ENCODE peak calls at places on chromosomes 13 and 19, in six cellular contexts. G, W, J, D, Z and L are unnamed samples.

GRCh38 chr19:28556371-28556770 is 656.6 kb downstream of the UQCRFS1 start:
- DNase-seq in W (no peak), J (no peak), G (no peak), D (no peak), Z (no peak), L (no peak)

GRCh38 chr19:33390120-33390907 is 16.8 kb downstream of the CEBPG start:
- DNase-seq in W (no peak), D (no peak), Z (peak), J (peak), G (peak), L (no peak)

GRCh38 chr13:50735071-50735470 is 108.4 kb downstream of the DLEU7 start:
- DNase-seq in G (no peak), D (no peak), W (no peak), Z (no peak), J (no peak), L (no peak)

GRCh38 chr13:62629618-62630017 is 1214.0 kb upstream of the PCDH20 start:
- DNase-seq in G (no peak), W (no peak), Z (no peak), J (no peak), D (no peak), L (no peak)

GRCh38 chr13:112445411-112446271 is 69.5 kb downstream of the SPACA7 start:
- DNase-seq in Z (no peak), W (no peak), G (no peak), D (no peak), J (no peak), L (no peak)

GRCh38 chr19:31253816-31254551 is 95.3 kb downstream of the TSHZ3 start:
- DNase-seq in G (no peak), D (no peak), J (no peak), W (no peak), Z (no peak), L (no peak)

GRCh38 chr13:46571189-46571901 is 18.4 kb downstream of the LRCH1 start:
- DNase-seq in D (no peak), W (no peak), G (no peak), Z (no peak), J (no peak), L (no peak)

GRCh38 chr13:99347911-99348451 is 40.8 kb upstream of the GPR183 start:
- DNase-seq in W (no peak), G (no peak), J (no peak), Z (no peak), D (no peak), L (no peak)

GRCh38 chr19:6220385-6221191 is 59.2 kb downstream of the MLLT1 start:
- DNase-seq in D (no peak), Z (no peak), J (peak), W (no peak), G (peak), L (no peak)

GRCh38 chr19:33302974-33303790 is 848 bp upstream of the CEBPA start:
- DNase-seq in J (peak), W (no peak), Z (no peak), D (no peak), G (peak), L (no peak)

GRCh38 chr13:90171649-90172048 is 1175.8 kb upstream of the MIR17HG start:
- DNase-seq in J (no peak), D (no peak), W (no peak), G (no peak), Z (no peak), L (no peak)

GRCh38 chr13:76937416-76937815 is 10.9 kb upstream of the ACOD1 start:
- DNase-seq in D (no peak), W (no peak), Z (no peak), G (no peak), J (no peak), L (no peak)

GRCh38 chr13:23966221-23966690 is 69.0 kb upstream of the C1QTNF9B start:
- DNase-seq in W (no peak), D (no peak), G (no peak), Z (no peak), J (no peak), L (no peak)
- H3K27ac ChIP-seq in W (no peak), D (no peak), G (peak), Z (no peak), J (peak), L (peak)

GRCh38 chr19:37466277-37466797 is 907 bp downstream of the ZNF569 start:
- DNase-seq in G (no peak), D (no peak), J (no peak), W (no peak), Z (no peak), L (no peak)

GRCh38 chr19:37466798-37467607 is at the start of gene ZNF569:
- DNase-seq in G (peak), W (peak), D (peak), J (peak), Z (peak), L (peak)

GRCh38 chr19:37470216-37470615 is 1.1 kb downstream of the ZNF570 start:
- DNase-seq in D (no peak), J (no peak), G (no peak), W (no peak), Z (no peak), L (no peak)

GRCh38 chr19:37468961-37469777 is at the start of gene ZNF570:
- DNase-seq in Z (peak), D (peak), J (peak), W (peak), G (peak), L (peak)

DNA sequence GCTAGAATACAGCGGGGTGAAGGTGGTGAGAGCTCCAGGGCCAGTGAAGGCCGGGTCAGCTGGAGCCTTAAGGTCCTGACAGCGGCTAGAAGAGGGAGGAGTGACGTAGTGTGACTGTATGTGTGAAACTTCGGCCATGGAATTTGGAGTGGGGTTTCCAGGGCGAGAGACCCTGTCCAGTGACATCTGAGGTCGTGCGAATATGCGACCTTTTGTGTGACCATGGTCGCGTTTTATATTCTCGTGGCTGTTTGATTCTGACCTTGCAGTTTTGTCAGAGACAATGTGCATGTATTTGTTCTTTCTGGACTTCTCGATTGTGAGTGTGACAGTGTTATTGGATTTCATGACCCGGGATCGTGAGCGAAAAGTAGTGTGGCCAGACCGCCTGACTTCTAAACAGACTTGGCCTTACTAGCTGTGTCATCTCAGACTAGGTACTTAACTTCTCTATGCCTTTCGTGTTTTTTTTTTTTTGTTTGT is 405 bp upstream of the ZNF569 start:
- DNase-seq in G (no peak), D (no peak), W (no peak), Z (peak), J (no peak), L (no peak)
- H3K27ac ChIP-seq in G (peak), D (peak), W (peak), Z (peak), J (peak), L (peak)

DNA sequence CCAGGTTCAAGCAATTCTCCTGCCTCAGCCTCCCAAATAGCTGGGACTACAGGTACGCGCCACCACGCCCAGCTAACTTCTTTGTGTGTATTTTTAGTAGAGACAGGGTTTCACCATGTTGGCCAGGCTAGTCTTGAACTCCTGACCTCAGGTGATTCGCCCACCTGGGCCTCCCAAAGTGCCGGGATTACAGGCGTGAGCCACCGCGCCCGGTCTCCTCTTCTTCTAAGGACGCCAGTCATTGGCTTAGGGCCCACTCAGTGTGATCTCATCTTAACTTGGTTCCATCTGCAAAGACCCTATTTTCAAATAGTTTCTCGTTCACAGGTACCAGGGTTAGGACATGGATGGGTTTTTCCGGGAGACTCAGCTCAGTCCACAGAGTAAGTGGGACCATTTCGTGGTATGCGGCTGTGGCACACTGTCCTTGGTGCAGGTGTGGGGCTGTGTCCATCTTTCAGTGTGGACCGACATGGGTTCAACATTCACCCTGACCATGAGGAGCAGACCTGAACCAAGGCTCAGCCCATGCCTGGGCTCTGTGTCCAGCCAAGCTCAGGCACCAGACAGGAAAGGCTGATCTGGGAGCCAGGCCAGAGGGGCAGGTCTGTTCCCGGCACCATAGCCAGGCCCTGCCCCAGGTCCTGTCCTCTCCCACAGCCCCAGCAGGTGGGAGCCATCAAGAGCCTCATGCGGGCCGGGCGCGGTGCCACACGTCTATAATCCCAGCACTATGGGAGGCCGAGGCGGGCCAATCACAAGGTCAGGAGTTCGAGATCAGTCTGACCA is 2.8 kb upstream of the MKNK2 start:
- DNase-seq in D (no peak), Z (peak), J (peak), G (peak), W (no peak), L (peak)
- H3K27ac ChIP-seq in D (no peak), Z (peak), J (peak), G (peak), W (no peak), L (no peak)

DNA sequence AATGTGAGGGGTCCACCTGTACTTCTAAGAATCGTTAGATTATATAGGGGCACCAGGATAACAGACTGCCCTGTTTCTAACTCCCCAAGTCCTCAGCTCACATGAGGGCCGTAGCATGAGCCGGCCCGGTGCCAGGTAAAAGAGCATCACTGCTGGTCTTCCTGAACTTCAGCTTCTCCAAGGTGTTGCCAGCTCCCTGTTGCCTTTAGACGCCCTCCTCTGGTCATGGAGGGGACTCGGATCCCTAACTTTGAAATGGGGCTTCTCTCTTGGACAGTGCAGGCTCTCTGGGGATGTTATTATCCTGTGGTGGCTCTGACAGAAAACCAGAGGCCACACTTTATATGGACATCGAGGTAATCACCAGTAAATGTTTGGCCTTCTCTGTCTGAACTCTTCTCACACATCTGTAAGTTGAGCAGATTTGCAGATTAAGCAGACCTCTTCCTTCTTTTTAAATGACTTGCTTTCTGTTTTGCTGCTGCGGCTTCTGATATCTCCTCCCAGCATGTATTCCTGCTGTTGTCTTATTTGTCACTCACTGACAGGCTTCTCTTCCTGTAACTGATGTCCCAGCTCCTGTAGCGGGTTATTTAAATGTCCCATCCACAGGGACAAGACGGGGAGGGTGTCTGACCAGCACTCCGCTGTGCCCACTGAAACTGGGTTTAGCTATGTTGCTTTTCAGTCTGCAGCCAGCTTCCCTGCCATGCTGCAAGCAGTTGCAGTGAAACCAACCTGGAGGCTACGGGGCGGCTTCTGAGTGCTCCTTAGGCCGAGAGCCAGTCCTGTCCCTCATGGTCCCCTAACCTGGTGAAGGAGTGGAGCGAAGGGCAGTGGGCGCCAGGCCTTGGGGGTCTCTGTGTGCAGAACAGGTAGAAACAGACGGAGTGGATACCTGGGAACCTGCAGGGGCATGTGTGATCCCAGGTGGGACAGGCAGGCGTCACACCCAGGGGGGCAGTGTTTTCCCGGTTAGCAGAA is 39.2 kb downstream of the TSSK6 start:
- DNase-seq in G (no peak), W (no peak), D (no peak), Z (no peak), J (no peak), L (no peak)
- H3K27ac ChIP-seq in G (no peak), W (no peak), D (no peak), Z (no peak), J (no peak), L (no peak)

GRCh38 chr13:45331981-45332830 is 8.8 kb downstream of the TPT1 start:
- DNase-seq in G (no peak), W (no peak), J (no peak), D (no peak), Z (no peak), L (no peak)
- H3K27ac ChIP-seq in G (no peak), W (no peak), J (peak), D (no peak), Z (no peak), L (no peak)

DNA sequence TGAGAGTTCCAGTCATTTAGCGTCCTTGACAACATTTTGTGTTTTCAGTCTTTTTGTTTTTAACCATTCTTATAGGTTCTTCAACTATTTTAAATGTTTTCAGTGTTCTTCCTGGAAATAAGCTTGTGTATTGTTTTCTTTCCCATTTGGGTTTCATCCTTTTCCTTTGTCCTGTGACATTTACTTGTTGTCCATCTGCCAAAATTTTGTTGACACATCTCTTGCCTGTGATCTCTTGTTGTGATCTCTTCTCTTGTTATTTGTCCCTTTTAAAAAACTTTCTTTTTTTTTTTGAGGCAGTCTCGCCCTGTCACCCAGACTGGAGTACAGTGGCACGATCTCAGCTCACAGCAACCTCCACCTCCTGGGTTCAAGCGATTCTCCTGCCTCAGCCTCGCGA is 96.5 kb downstream of the PDS5B start:
- DNase-seq in Z (no peak), D (no peak), G (no peak), J (no peak), W (no peak), L (no peak)
- H3K27ac ChIP-seq in Z (no peak), D (no peak), G (no peak), J (no peak), W (no peak), L (no peak)

GRCh38 chr19:43779820-43780219 is 953 bp downstream of the KCNN4 start:
- DNase-seq in J (no peak), D (no peak), G (no peak), Z (no peak), W (no peak), L (no peak)
- H3K27ac ChIP-seq in J (peak), D (no peak), G (no peak), Z (no peak), W (peak), L (no peak)

GRCh38 chr13:32895296-32895695 is 120.9 kb upstream of the KL start:
- DNase-seq in G (no peak), Z (no peak), W (no peak), D (no peak), J (no peak), L (no peak)
- H3K27ac ChIP-seq in G (no peak), Z (no peak), W (no peak), D (no peak), J (no peak), L (no peak)